ENCODE peak calls at places on chromosomes 4 and X, in four cellular contexts. One of them, this sample, is unnamed.

GRCh38 chr4:86506591-86506990 is 87.5 kb upstream of the PTPN13 start:
- DNase-seq in WTC11: no peak
- DNase-seq in HepG2: no peak
- DNase-seq in K562: no peak
- DNase-seq in this sample: no peak

GRCh38 chr4:22187203-22187835 is 238.7 kb upstream of the KCNIP4 start:
- DNase-seq in WTC11: no peak
- DNase-seq in HepG2: no peak
- DNase-seq in K562: no peak
- DNase-seq in this sample: no peak

GRCh38 chr4:77158487-77158861 is 1.5 kb downstream of the CCNG2 start:
- DNase-seq in WTC11: no peak
- DNase-seq in HepG2: no peak
- DNase-seq in K562: peak; percentile 17
- DNase-seq in this sample: no peak

GRCh38 chr4:177008071-177008835 is 215.5 kb upstream of the VEGFC start:
- DNase-seq in WTC11: no peak
- DNase-seq in HepG2: no peak
- DNase-seq in K562: no peak
- DNase-seq in this sample: no peak

GRCh38 chr4:24801136-24801855 is 5.9 kb downstream of the SOD3 start:
- DNase-seq in WTC11: no peak
- DNase-seq in HepG2: no peak
- DNase-seq in K562: no peak
- DNase-seq in this sample: no peak

GRCh38 chrX:101191217-101191750 is 28.3 kb upstream of the DRP2 start:
- DNase-seq in WTC11: peak; percentile 54
- DNase-seq in HepG2: no peak
- DNase-seq in K562: peak; percentile 68
- DNase-seq in this sample: no peak

GRCh38 chrX:40085714-40086113 is 12.0 kb downstream of the BCOR start:
- DNase-seq in WTC11: no peak
- DNase-seq in HepG2: no peak
- DNase-seq in K562: no peak
- DNase-seq in this sample: no peak

GRCh38 chrX:318068-318738 is 393 bp downstream of the GTPBP6 start:
- DNase-seq in WTC11: peak; percentile 100
- DNase-seq in HepG2: peak; percentile 98
- DNase-seq in K562: peak; percentile 70
- DNase-seq in this sample: peak; percentile 88

GRCh38 chr4:61984260-61984909 is 784.3 kb downstream of the ADGRL3 start:
- DNase-seq in WTC11: peak; percentile 31
- DNase-seq in HepG2: no peak
- DNase-seq in K562: no peak
- DNase-seq in this sample: no peak

GRCh38 chr4:68494688-68495087 is 47.4 kb downstream of the TMPRSS11E start:
- DNase-seq in WTC11: no peak
- DNase-seq in HepG2: no peak
- DNase-seq in K562: no peak
- DNase-seq in this sample: no peak

GRCh38 chr4:81650871-81651270 is 179.2 kb upstream of the RASGEF1B start:
- DNase-seq in WTC11: no peak
- DNase-seq in HepG2: no peak
- DNase-seq in K562: no peak
- DNase-seq in this sample: no peak

GRCh38 chr4:142265536-142265935 is 580.6 kb downstream of the INPP4B start:
- DNase-seq in WTC11: no peak
- DNase-seq in HepG2: no peak
- DNase-seq in K562: no peak
- DNase-seq in this sample: no peak

GRCh38 chr4:42642136-42642797 is 14.6 kb downstream of the ATP8A1 start:
- DNase-seq in WTC11: no peak
- DNase-seq in HepG2: no peak
- DNase-seq in K562: no peak
- DNase-seq in this sample: no peak

GRCh38 chrX:43165343-43165920 is 387.5 kb upstream of the PPP1R2C start:
- DNase-seq in WTC11: no peak
- DNase-seq in HepG2: no peak
- DNase-seq in K562: no peak
- DNase-seq in this sample: no peak

GRCh38 chrX:34875204-34875603 is 67.4 kb upstream of the FAM47B start:
- DNase-seq in WTC11: no peak
- DNase-seq in HepG2: no peak
- DNase-seq in K562: no peak
- DNase-seq in this sample: no peak

GRCh38 chr4:85370400-85371032 is 104.4 kb upstream of the ARHGAP24 start:
- DNase-seq in WTC11: peak; percentile 52
- DNase-seq in HepG2: peak; percentile 31
- DNase-seq in K562: peak; percentile 17
- DNase-seq in this sample: peak; percentile 11

GRCh38 chrX:147957291-147957690 is 23.8 kb upstream of the FMR1NB start:
- DNase-seq in WTC11: no peak
- DNase-seq in HepG2: no peak
- DNase-seq in K562: no peak
- DNase-seq in this sample: no peak

GRCh38 chrX:42748067-42748850 is 29.7 kb downstream of the PPP1R2C start:
- DNase-seq in WTC11: no peak
- DNase-seq in HepG2: no peak
- DNase-seq in K562: no peak
- DNase-seq in this sample: no peak

GRCh38 chrX:154546354-154547244 is at the start of gene G6PD:
- DNase-seq in WTC11: peak; percentile 67
- DNase-seq in HepG2: peak; percentile 43
- DNase-seq in K562: peak; percentile 91
- DNase-seq in this sample: no peak

GRCh38 chr4:146146918-146147317 is 28.6 kb upstream of the LSM6 start:
- DNase-seq in WTC11: no peak
- DNase-seq in HepG2: peak; percentile 5
- DNase-seq in K562: no peak
- DNase-seq in this sample: no peak

GRCh38 chrX:24215282-24215681 is 65.8 kb downstream of the ZFX start:
- DNase-seq in WTC11: no peak
- DNase-seq in HepG2: no peak
- DNase-seq in K562: no peak
- DNase-seq in this sample: no peak

GRCh38 chr4:8228319-8229250 is 29.5 kb downstream of the SH3TC1 start:
- DNase-seq in WTC11: no peak
- DNase-seq in HepG2: no peak
- DNase-seq in K562: peak; percentile 58
- DNase-seq in this sample: peak; percentile 76

GRCh38 chr4:159267023-159267939 is 164.4 kb downstream of the RAPGEF2 start:
- DNase-seq in WTC11: no peak
- DNase-seq in HepG2: no peak
- DNase-seq in K562: no peak
- DNase-seq in this sample: no peak

GRCh38 chr4:109046549-109047171 is 255.8 kb downstream of the COL25A1 start:
- DNase-seq in WTC11: no peak
- DNase-seq in HepG2: peak; percentile 0
- DNase-seq in K562: no peak
- DNase-seq in this sample: no peak

GRCh38 chrX:57871463-57871862 is 38.8 kb downstream of the ZXDA start:
- DNase-seq in WTC11: no peak
- DNase-seq in HepG2: no peak
- DNase-seq in K562: no peak
- DNase-seq in this sample: no peak

GRCh38 chr4:18077808-18078207 is 56.3 kb upstream of the LCORL start:
- DNase-seq in WTC11: no peak
- DNase-seq in HepG2: no peak
- DNase-seq in K562: no peak
- DNase-seq in this sample: no peak

GRCh38 chrX:87516716-87517115 is 886 bp upstream of the KLHL4 start:
- DNase-seq in WTC11: no peak
- DNase-seq in HepG2: no peak
- DNase-seq in K562: no peak
- DNase-seq in this sample: no peak

GRCh38 chr4:25580633-25581467 is 74.8 kb upstream of the SLC34A2 start:
- DNase-seq in WTC11: peak; percentile 15
- DNase-seq in HepG2: peak; percentile 16
- DNase-seq in K562: no peak
- DNase-seq in this sample: no peak

GRCh38 chr4:77699731-77700210 is 94.2 kb downstream of the CXCL13 start:
- DNase-seq in WTC11: peak; percentile 33
- DNase-seq in HepG2: peak; percentile 74
- DNase-seq in K562: no peak
- DNase-seq in this sample: no peak

GRCh38 chrX:18410038-18410437 is 15.4 kb upstream of the CDKL5 start:
- DNase-seq in WTC11: no peak
- DNase-seq in HepG2: no peak
- DNase-seq in K562: no peak
- DNase-seq in this sample: no peak

GRCh38 chrX:134603806-134604700 is 54.2 kb downstream of the PLAC1 start:
- DNase-seq in WTC11: no peak
- DNase-seq in HepG2: no peak
- DNase-seq in K562: no peak
- DNase-seq in this sample: no peak

GRCh38 chr4:185587444-185588161 is 52.3 kb upstream of the PDLIM3 start:
- DNase-seq in WTC11: peak; percentile 80
- DNase-seq in HepG2: no peak
- DNase-seq in K562: no peak
- DNase-seq in this sample: peak; percentile 26

GRCh38 chrX:12970691-12971202 is 4.2 kb upstream of the TMSB4X start:
- DNase-seq in WTC11: peak; percentile 12
- DNase-seq in HepG2: peak; percentile 27
- DNase-seq in K562: no peak
- DNase-seq in this sample: peak; percentile 55

GRCh38 chrX:134600714-134601113 is 57.6 kb downstream of the PLAC1 start:
- DNase-seq in WTC11: no peak
- DNase-seq in HepG2: no peak
- DNase-seq in K562: no peak
- DNase-seq in this sample: no peak

GRCh38 chrX:53481093-53481492 is 46.9 kb upstream of the HSD17B10 start:
- DNase-seq in WTC11: peak; percentile 38
- DNase-seq in HepG2: no peak
- DNase-seq in K562: peak; percentile 25
- DNase-seq in this sample: no peak

GRCh38 chrX:72100824-72101351 is 30.8 kb downstream of the RTL5 start:
- DNase-seq in WTC11: no peak
- DNase-seq in HepG2: no peak
- DNase-seq in K562: no peak
- DNase-seq in this sample: peak; percentile 70

GRCh38 chrX:149487292-149487691 is 17.8 kb downstream of the IDS start:
- DNase-seq in WTC11: peak; percentile 11
- DNase-seq in HepG2: no peak
- DNase-seq in K562: peak; percentile 16
- DNase-seq in this sample: no peak

GRCh38 chrX:68692651-68693050 is 45.2 kb downstream of the STARD8 start:
- DNase-seq in WTC11: no peak
- DNase-seq in HepG2: no peak
- DNase-seq in K562: no peak
- DNase-seq in this sample: no peak
- TF ChIP-seq NR2C2 in WTC11: no peak
- TF ChIP-seq NR2C2 in HepG2: no peak
- TF ChIP-seq NR2C2 in K562: no peak
- TF ChIP-seq NR2C2 in this sample: no peak

DNA sequence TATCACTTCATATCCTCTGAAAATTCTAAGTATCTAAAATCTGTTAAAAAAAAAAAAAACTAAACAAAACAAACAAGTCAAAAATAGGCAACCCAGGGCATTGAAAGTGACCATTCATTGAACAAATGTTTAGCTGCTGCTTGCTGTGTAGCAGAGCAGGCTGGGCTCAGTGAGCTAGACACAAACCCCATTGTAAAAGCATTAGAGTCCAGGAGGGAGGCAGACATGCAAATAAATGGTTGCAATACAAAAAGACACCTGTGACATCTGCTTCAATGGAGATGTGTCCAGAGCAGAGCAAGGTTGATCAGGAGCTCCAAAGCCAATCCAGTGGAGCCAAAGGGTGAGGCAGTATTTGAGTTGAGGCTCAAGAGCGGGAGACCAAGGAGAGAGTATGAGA is 267.3 kb upstream of the GATB start:
- DNase-seq in WTC11: no peak
- DNase-seq in HepG2: no peak
- DNase-seq in K562: no peak
- DNase-seq in this sample: no peak
- TF ChIP-seq ETV6 in WTC11: no peak
- TF ChIP-seq ETV6 in HepG2: no peak
- TF ChIP-seq ETV6 in K562: no peak
- TF ChIP-seq ETV6 in this sample: no peak

DNA sequence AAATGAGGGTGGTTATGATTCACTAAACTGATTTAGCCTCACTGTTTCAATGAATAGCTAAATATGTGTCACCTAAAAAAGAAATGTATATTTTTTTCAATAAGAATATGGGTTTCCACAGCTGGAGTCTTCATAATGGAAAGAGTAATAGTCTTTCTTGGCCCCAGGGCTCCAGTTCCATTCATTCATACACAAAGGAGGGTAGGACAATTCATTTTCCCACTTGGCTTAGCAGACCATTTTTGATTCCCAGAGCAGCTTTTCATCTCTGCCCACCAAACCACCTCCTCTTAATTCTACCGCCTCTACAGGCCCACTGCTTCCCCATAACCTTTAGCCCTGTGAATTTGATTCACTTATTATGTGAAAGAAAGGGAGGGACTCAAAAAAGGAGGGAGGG is 129.9 kb upstream of the PAK3 start:
- DNase-seq in WTC11: no peak
- DNase-seq in HepG2: no peak
- DNase-seq in K562: no peak
- DNase-seq in this sample: no peak
- TF ChIP-seq NR2C2 in WTC11: no peak
- TF ChIP-seq NR2C2 in HepG2: no peak
- TF ChIP-seq NR2C2 in K562: no peak
- TF ChIP-seq NR2C2 in this sample: no peak

GRCh38 chr4:80307183-80307735 is 28.3 kb upstream of the CFAP299 start:
- DNase-seq in WTC11: no peak
- DNase-seq in HepG2: no peak
- DNase-seq in K562: no peak
- DNase-seq in this sample: no peak
- TF ChIP-seq ETV6 in WTC11: no peak
- TF ChIP-seq ETV6 in HepG2: no peak
- TF ChIP-seq ETV6 in K562: no peak
- TF ChIP-seq ETV6 in this sample: no peak

GRCh38 chrX:136397001-136397400 is 90.7 kb upstream of the BRS3 start:
- DNase-seq in WTC11: no peak
- DNase-seq in HepG2: peak; percentile 0
- DNase-seq in K562: no peak
- DNase-seq in this sample: no peak
- TF ChIP-seq NR2C2 in WTC11: no peak
- TF ChIP-seq NR2C2 in HepG2: no peak
- TF ChIP-seq NR2C2 in K562: no peak
- TF ChIP-seq NR2C2 in this sample: no peak

This sample was measured in GM12878.